ENCODE peak calls at places on chromosomes 2 and 18, in nine cellular contexts. One of them, this sample, is unnamed. For H3K4me1, the result is how much of the 10 kb centered on the place peaks cover.

GRCh38 chr2:234910186-234910679 is 41.6 kb upstream of the SH3BP4 start:
- DNase-seq in sigmoid colon: no peak
- DNase-seq in SK-N-SH: no peak
- DNase-seq in K562: no peak
- DNase-seq in ovary: no peak
- DNase-seq in GM12878: no peak
- DNase-seq in A549: no peak
- DNase-seq in esophagus muscularis mucosa: no peak
- DNase-seq in stomach: no peak
- DNase-seq in this sample: no peak

GRCh38 chr2:169891593-169892298 is 64.5 kb downstream of the UBR3 start:
- DNase-seq in A549: peak
- DNase-seq in stomach: no peak
- DNase-seq in sigmoid colon: no peak
- DNase-seq in K562: peak
- DNase-seq in GM12878: no peak
- DNase-seq in ovary: no peak
- DNase-seq in esophagus muscularis mucosa: no peak
- DNase-seq in SK-N-SH: no peak
- DNase-seq in this sample: no peak

GRCh38 chr2:31197166-31197565 is 20.1 kb downstream of the CAPN14 start:
- DNase-seq in GM12878: no peak
- DNase-seq in stomach: no peak
- DNase-seq in K562: no peak
- DNase-seq in SK-N-SH: no peak
- DNase-seq in esophagus muscularis mucosa: no peak
- DNase-seq in A549: no peak
- DNase-seq in ovary: no peak
- DNase-seq in sigmoid colon: no peak
- DNase-seq in this sample: no peak

GRCh38 chr2:197126630-197127029 is 183.9 kb downstream of the ANKRD44 start:
- DNase-seq in GM12878: no peak
- DNase-seq in sigmoid colon: no peak
- DNase-seq in SK-N-SH: no peak
- DNase-seq in stomach: no peak
- DNase-seq in A549: no peak
- DNase-seq in K562: no peak
- DNase-seq in esophagus muscularis mucosa: no peak
- DNase-seq in ovary: no peak
- DNase-seq in this sample: no peak

GRCh38 chr18:45415614-45416013 is 199.7 kb upstream of the SLC14A2 start:
- DNase-seq in A549: no peak
- DNase-seq in GM12878: no peak
- DNase-seq in K562: no peak
- DNase-seq in SK-N-SH: no peak
- DNase-seq in sigmoid colon: no peak
- DNase-seq in stomach: no peak
- DNase-seq in esophagus muscularis mucosa: no peak
- DNase-seq in ovary: no peak
- DNase-seq in this sample: no peak

GRCh38 chr18:8162797-8163196 is 446.4 kb upstream of the RAB12 start:
- DNase-seq in A549: no peak
- DNase-seq in GM12878: no peak
- DNase-seq in K562: no peak
- DNase-seq in sigmoid colon: peak
- DNase-seq in ovary: no peak
- DNase-seq in esophagus muscularis mucosa: no peak
- DNase-seq in stomach: no peak
- DNase-seq in SK-N-SH: no peak
- DNase-seq in this sample: no peak

GRCh38 chr2:28638102-28638501 is 113.5 kb upstream of the PPP1CB start:
- DNase-seq in esophagus muscularis mucosa: no peak
- DNase-seq in SK-N-SH: no peak
- DNase-seq in K562: no peak
- DNase-seq in A549: no peak
- DNase-seq in GM12878: no peak
- DNase-seq in sigmoid colon: peak
- DNase-seq in ovary: no peak
- DNase-seq in stomach: no peak
- DNase-seq in this sample: no peak

GRCh38 chr2:206229642-206230041 is 44.8 kb upstream of the ZDBF2 start:
- DNase-seq in stomach: no peak
- DNase-seq in SK-N-SH: no peak
- DNase-seq in ovary: no peak
- DNase-seq in GM12878: no peak
- DNase-seq in A549: no peak
- DNase-seq in sigmoid colon: no peak
- DNase-seq in esophagus muscularis mucosa: no peak
- DNase-seq in K562: no peak
- DNase-seq in this sample: no peak

GRCh38 chr18:74229005-74229404 is 62.8 kb downstream of the CYB5A start:
- DNase-seq in A549: no peak
- DNase-seq in SK-N-SH: no peak
- DNase-seq in sigmoid colon: no peak
- DNase-seq in stomach: peak
- DNase-seq in GM12878: no peak
- DNase-seq in esophagus muscularis mucosa: no peak
- DNase-seq in K562: no peak
- DNase-seq in ovary: no peak
- DNase-seq in this sample: no peak

GRCh38 chr18:74229891-74230290 is 61.9 kb downstream of the CYB5A start:
- DNase-seq in K562: no peak
- DNase-seq in esophagus muscularis mucosa: no peak
- DNase-seq in sigmoid colon: no peak
- DNase-seq in stomach: peak
- DNase-seq in ovary: no peak
- DNase-seq in A549: no peak
- DNase-seq in GM12878: no peak
- DNase-seq in SK-N-SH: no peak
- DNase-seq in this sample: no peak

GRCh38 chr18:74230922-74231714 is 60.6 kb downstream of the CYB5A start:
- DNase-seq in ovary: no peak
- DNase-seq in esophagus muscularis mucosa: no peak
- DNase-seq in stomach: peak
- DNase-seq in K562: no peak
- DNase-seq in A549: no peak
- DNase-seq in GM12878: no peak
- DNase-seq in SK-N-SH: no peak
- DNase-seq in sigmoid colon: no peak
- DNase-seq in this sample: no peak

GRCh38 chr18:74234326-74235171 is 57.2 kb downstream of the CYB5A start:
- DNase-seq in GM12878: no peak
- DNase-seq in sigmoid colon: peak
- DNase-seq in ovary: no peak
- DNase-seq in stomach: peak
- DNase-seq in esophagus muscularis mucosa: no peak
- DNase-seq in K562: peak
- DNase-seq in SK-N-SH: no peak
- DNase-seq in A549: peak
- DNase-seq in this sample: peak

DNA sequence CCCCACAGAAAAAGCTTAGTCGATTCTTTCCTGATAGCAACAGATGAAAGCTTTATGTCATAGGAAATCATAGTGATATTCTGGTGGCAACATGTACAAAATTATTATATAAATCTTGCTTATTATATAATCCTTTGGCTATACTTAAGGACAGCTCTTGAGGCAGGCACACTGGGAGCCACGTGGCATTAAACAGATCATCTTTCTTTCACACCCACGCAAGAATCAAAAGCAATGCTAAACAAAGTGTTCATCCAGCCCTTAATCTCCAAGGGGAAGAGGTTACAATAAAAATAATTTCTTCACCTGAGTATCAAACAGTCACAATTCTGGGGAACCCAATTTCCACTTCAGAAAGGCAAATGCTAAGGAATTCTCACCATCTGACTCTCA is 57.8 kb downstream of the CYB5A start:
- DNase-seq in ovary: no peak
- DNase-seq in stomach: no peak
- DNase-seq in A549: no peak
- DNase-seq in K562: no peak
- DNase-seq in sigmoid colon: no peak
- DNase-seq in SK-N-SH: no peak
- DNase-seq in esophagus muscularis mucosa: no peak
- DNase-seq in GM12878: no peak
- DNase-seq in this sample: no peak
- H3K4me1 ChIP-seq in ovary: under half
- H3K4me1 ChIP-seq in stomach: half or more
- H3K4me1 ChIP-seq in A549: under half
- H3K4me1 ChIP-seq in K562: under half
- H3K4me1 ChIP-seq in sigmoid colon: under half
- H3K4me1 ChIP-seq in SK-N-SH: under half
- H3K4me1 ChIP-seq in esophagus muscularis mucosa: under half
- H3K4me1 ChIP-seq in GM12878: under half
- H3K4me1 ChIP-seq in this sample: under half

DNA sequence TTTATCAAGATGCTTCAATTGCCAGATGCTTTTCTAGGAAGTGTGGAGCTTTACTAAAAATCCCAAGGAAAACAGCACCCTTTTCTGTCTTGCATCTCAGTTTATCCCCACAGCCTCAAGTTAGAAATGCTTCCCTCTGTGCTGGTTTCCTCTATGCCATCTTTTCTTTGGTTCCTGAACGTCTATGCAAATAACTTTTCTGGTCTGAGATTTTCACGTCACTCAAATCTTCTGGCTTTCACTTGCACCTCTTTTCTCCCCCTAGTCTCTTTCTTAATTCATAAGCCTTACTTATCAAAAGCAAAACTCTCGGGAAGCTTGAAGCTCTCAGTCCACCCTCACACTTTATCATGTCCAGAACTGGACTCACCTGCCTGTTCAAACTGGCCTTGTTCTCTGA is 33.9 kb downstream of the ARHGAP25 start:
- DNase-seq in GM12878: no peak
- DNase-seq in SK-N-SH: no peak
- DNase-seq in ovary: no peak
- DNase-seq in K562: no peak
- DNase-seq in stomach: no peak
- DNase-seq in A549: no peak
- DNase-seq in esophagus muscularis mucosa: peak
- DNase-seq in sigmoid colon: no peak
- DNase-seq in this sample: no peak
- TF ChIP-seq EP300 in GM12878: no peak
- TF ChIP-seq EP300 in SK-N-SH: no peak
- TF ChIP-seq EP300 in ovary: no peak
- TF ChIP-seq EP300 in K562: no peak
- TF ChIP-seq EP300 in stomach: no peak
- TF ChIP-seq EP300 in A549: no peak
- TF ChIP-seq EP300 in esophagus muscularis mucosa: no peak
- TF ChIP-seq EP300 in sigmoid colon: no peak
- TF ChIP-seq EP300 in this sample: no peak

GRCh38 chr2:241126771-241127202 is 22.5 kb downstream of the PASK start:
- DNase-seq in stomach: no peak
- DNase-seq in A549: no peak
- DNase-seq in esophagus muscularis mucosa: no peak
- DNase-seq in GM12878: no peak
- DNase-seq in SK-N-SH: no peak
- DNase-seq in K562: no peak
- DNase-seq in sigmoid colon: peak
- DNase-seq in ovary: no peak
- DNase-seq in this sample: no peak

GRCh38 chr2:241125626-241126025 is 23.5 kb upstream of the MTERF4 start:
- DNase-seq in A549: no peak
- DNase-seq in SK-N-SH: no peak
- DNase-seq in ovary: no peak
- DNase-seq in esophagus muscularis mucosa: no peak
- DNase-seq in sigmoid colon: peak
- DNase-seq in K562: no peak
- DNase-seq in stomach: no peak
- DNase-seq in GM12878: no peak
- DNase-seq in this sample: no peak

GRCh38 chr2:241126201-241126611 is 23.1 kb downstream of the PASK start:
- DNase-seq in sigmoid colon: peak
- DNase-seq in A549: no peak
- DNase-seq in GM12878: no peak
- DNase-seq in SK-N-SH: no peak
- DNase-seq in esophagus muscularis mucosa: no peak
- DNase-seq in ovary: no peak
- DNase-seq in stomach: no peak
- DNase-seq in K562: no peak
- DNase-seq in this sample: no peak

GRCh38 chr2:241122376-241123002 is 20.4 kb upstream of the MTERF4 start:
- DNase-seq in K562: no peak
- DNase-seq in ovary: no peak
- DNase-seq in sigmoid colon: peak
- DNase-seq in GM12878: no peak
- DNase-seq in esophagus muscularis mucosa: no peak
- DNase-seq in SK-N-SH: no peak
- DNase-seq in stomach: no peak
- DNase-seq in A549: no peak
- DNase-seq in this sample: no peak

DNA sequence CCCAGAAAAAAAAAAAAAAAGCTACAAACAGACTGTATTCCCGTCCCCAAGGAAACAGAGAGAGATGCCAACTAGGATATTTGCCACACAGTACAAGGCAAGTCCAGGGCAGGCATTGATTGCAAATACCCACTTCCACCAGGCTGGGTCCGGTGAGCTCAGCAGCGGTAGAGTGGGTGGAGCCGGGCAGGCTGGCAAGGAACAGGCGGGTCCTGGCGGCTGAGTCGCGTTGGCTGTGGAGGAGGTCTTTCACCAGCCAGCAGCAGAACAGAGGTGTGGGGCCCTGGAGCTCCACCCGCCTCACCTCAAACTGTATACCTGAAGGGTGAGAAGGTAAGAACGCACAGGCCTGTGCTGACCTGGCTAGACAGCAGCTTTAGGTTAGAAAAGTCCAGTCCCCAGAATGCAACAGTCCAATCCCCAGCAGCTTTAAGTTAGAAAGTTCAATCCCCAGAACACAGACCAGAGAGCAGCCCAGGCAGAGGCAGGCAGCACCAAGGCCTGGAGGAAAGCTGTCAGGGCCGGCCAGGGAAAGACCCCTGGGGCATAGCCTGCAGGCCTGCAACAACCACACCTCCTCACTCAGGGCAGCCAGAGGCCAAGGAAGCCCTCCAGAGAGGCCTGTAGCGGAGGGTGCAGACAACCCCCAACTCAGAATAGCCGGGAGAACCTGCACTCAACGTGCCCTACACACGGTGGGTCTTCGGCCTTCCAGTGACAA is 21.9 kb upstream of the MTERF4 start:
- DNase-seq in GM12878: no peak
- DNase-seq in esophagus muscularis mucosa: no peak
- DNase-seq in sigmoid colon: peak
- DNase-seq in SK-N-SH: no peak
- DNase-seq in stomach: peak
- DNase-seq in ovary: no peak
- DNase-seq in A549: no peak
- DNase-seq in K562: no peak
- DNase-seq in this sample: peak
- H3K27ac ChIP-seq in GM12878: no peak
- H3K27ac ChIP-seq in esophagus muscularis mucosa: no peak
- H3K27ac ChIP-seq in sigmoid colon: no peak
- H3K27ac ChIP-seq in SK-N-SH: no peak
- H3K27ac ChIP-seq in stomach: no peak
- H3K27ac ChIP-seq in ovary: no peak
- H3K27ac ChIP-seq in A549: no peak
- H3K27ac ChIP-seq in K562: no peak
- H3K27ac ChIP-seq in this sample: no peak

DNA sequence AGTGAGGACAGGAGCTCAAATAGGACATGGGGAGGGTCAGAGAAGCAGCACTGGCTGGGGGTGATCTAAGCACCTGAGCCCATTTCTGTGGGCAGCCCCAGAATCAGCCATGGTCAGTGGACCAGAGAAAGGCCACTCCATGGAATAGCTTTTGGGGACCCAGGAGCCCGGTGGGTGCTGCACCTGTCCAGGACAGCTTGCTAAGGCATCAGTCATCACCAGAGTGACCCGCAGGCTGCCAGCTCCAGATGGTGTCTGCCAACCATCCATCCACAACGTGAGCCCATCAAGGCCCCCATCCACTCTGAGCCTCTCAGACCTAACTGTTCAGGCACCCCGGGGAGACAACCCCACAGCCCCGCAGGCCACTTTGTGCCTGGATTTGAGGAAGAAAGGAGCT is 23.6 kb upstream of the COL6A3 start:
- DNase-seq in esophagus muscularis mucosa: no peak
- DNase-seq in GM12878: no peak
- DNase-seq in ovary: no peak
- DNase-seq in sigmoid colon: no peak
- DNase-seq in stomach: no peak
- DNase-seq in A549: no peak
- DNase-seq in K562: no peak
- DNase-seq in SK-N-SH: no peak
- DNase-seq in this sample: no peak
- H3K4me1 ChIP-seq in esophagus muscularis mucosa: half or more
- H3K4me1 ChIP-seq in GM12878: under half
- H3K4me1 ChIP-seq in ovary: under half
- H3K4me1 ChIP-seq in sigmoid colon: under half
- H3K4me1 ChIP-seq in stomach: under half
- H3K4me1 ChIP-seq in A549: under half
- H3K4me1 ChIP-seq in K562: under half
- H3K4me1 ChIP-seq in SK-N-SH: under half
- H3K4me1 ChIP-seq in this sample: under half

This sample was measured in transverse colon.